ENCODE peak calls at places on chromosomes 16 and 17, in five cellular contexts. R is AG04450, L is cardiac muscle cell, A is Peyer's patch, F is adrenal gland. C is an unnamed sample.

GRCh38 chr16:77729951-77730350 is 7.6 kb downstream of the NUDT7 start:
- DNase-seq in F (no peak), R (no peak), L (no peak), A (no peak), C (no peak)

GRCh38 chr17:4480929-4481898 is 17.5 kb upstream of the SPNS2 start:
- DNase-seq in R (no peak), A (peak; percentile 41), F (no peak), L (no peak), C (no peak)

GRCh38 chr16:73192227-73192894 is 144.4 kb upstream of the ZFHX3 start:
- DNase-seq in F (no peak), R (no peak), A (no peak), L (no peak), C (no peak)

GRCh38 chr16:56226187-56226586 is 34.9 kb downstream of the GNAO1 start:
- DNase-seq in L (no peak), F (no peak), R (no peak), A (no peak), C (no peak)

GRCh38 chr17:34351041-34351575 is 5.2 kb upstream of the CCL13 start:
- DNase-seq in R (no peak), F (no peak), A (no peak), L (peak; percentile 71), C (no peak)

GRCh38 chr17:14334261-14334860 is 33.5 kb downstream of the HS3ST3B1 start:
- DNase-seq in R (no peak), F (no peak), A (no peak), L (peak; percentile 75), C (no peak)

GRCh38 chr16:21963887-21964286 is 10.7 kb downstream of the UQCRC2 start:
- DNase-seq in F (no peak), R (no peak), L (no peak), A (no peak), C (no peak)

GRCh38 chr16:28312327-28312726 is 20.0 kb downstream of the SBK1 start:
- DNase-seq in F (no peak), A (no peak), R (no peak), L (no peak), C (no peak)

GRCh38 chr16:57594531-57595031 is 33.8 kb upstream of the ADGRG1 start:
- DNase-seq in A (no peak), R (no peak), F (no peak), L (no peak), C (no peak)

GRCh38 chr16:61862756-61863155 is 173.5 kb downstream of the CDH8 start:
- DNase-seq in A (no peak), F (no peak), L (no peak), R (no peak), C (no peak)

GRCh38 chr16:58843675-58844074 is 109.6 kb upstream of the GOT2 start:
- DNase-seq in A (no peak), F (no peak), L (peak; percentile 9), R (no peak), C (no peak)

GRCh38 chr16:55437627-55438026 is 41.4 kb upstream of the MMP2 start:
- DNase-seq in R (no peak), A (no peak), F (no peak), L (peak; percentile 62), C (no peak)

GRCh38 chr17:2392252-2393183 is 8.3 kb downstream of the MNT start:
- DNase-seq in A (peak; percentile 97), R (peak; percentile 90), L (peak; percentile 98), F (peak; percentile 94), C (peak; percentile 95)

GRCh38 chr17:32697728-32698625 is 178.9 kb downstream of the MYO1D start:
- DNase-seq in F (no peak), R (no peak), L (no peak), A (no peak), C (no peak)

GRCh38 chr16:48367443-48368049 is 17.7 kb downstream of the SIAH1 start:
- DNase-seq in L (no peak), R (no peak), F (no peak), A (no peak), C (no peak)

GRCh38 chr17:61011269-61011668 is 333.6 kb downstream of the BCAS3 start:
- DNase-seq in R (no peak), A (no peak), L (no peak), F (no peak), C (no peak)

GRCh38 chr17:50452627-50453300 is 15.9 kb downstream of the CHAD start:
- DNase-seq in L (no peak), F (no peak), A (no peak), R (no peak), C (no peak)

GRCh38 chr17:34703533-34703932 is 124.2 kb downstream of the TMEM132E start:
- DNase-seq in A (no peak), L (peak; percentile 58), R (peak; percentile 6), F (peak; percentile 31), C (no peak)

GRCh38 chr16:11972128-11972527 is 4.4 kb upstream of the SNX29 start:
- DNase-seq in R (no peak), L (peak; percentile 38), A (no peak), F (peak; percentile 33), C (no peak)

GRCh38 chr16:8620535-8620934 is 963 bp upstream of the METTL22 start:
- DNase-seq in L (no peak), A (no peak), F (no peak), R (no peak), C (no peak)

GRCh38 chr16:8619671-8620370 is 1.7 kb upstream of the METTL22 start:
- DNase-seq in L (no peak), A (no peak), F (no peak), R (no peak), C (no peak)

GRCh38 chr16:8621572-8622314 is at the start of gene METTL22:
- DNase-seq in F (peak; percentile 88), R (peak; percentile 56), A (peak; percentile 86), L (peak; percentile 91), C (peak; percentile 89)

GRCh38 chr16:8622315-8622656 is 788 bp downstream of the METTL22 start:
- DNase-seq in F (no peak), L (no peak), R (no peak), A (no peak), C (no peak)

GRCh38 chr16:8621221-8621571 is 302 bp upstream of the METTL22 start:
- DNase-seq in A (no peak), F (no peak), R (no peak), L (no peak), C (no peak)
- H3K27ac ChIP-seq in A (peak overlapping the region; percentile 55), F (no peak overlapping the region), R (no peak overlapping the region), L (peak overlapping the region; percentile 94), C (no peak overlapping the region)

GRCh38 chr17:37274432-37274831 is 101.4 kb upstream of the C17orf78 start:
- DNase-seq in L (no peak), F (no peak), R (no peak), A (no peak), C (no peak)
- H3K27ac ChIP-seq in L (peak overlapping the region; percentile 36), F (no peak overlapping the region), R (no peak overlapping the region), A (no peak overlapping the region), C (no peak overlapping the region)

DNA sequence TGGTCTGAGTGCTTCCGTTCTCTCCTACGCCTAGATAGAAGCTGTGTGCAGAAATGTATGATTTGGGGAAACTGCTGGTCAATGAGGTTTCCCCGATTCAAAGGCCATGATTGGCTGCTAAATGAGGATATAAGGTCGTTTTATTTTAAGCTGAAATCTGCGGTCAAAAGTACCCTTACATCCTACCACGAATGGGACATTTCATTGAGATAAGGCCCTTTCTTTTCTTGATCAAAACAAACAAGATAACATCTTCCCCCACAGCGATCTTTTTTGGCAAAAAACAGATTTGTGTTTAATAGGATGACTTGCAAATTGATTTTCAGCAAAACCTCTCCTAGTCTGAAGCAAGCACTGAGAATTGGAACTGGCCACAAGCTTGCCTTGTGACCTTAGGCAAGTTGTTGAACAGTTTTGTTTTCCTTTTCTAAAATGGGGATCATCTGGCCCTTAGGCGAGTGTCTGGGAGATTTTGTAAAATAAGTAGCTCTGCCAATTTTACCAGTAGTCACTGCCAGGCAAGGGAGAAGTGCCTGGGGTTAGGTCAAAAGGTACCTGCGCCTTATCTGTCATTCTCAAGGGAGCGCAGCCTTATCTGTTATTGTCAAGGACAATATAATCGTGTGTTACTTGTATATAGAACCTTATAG is 635 bp downstream of the SCPEP1 start:
- DNase-seq in F (peak; percentile 48), R (no peak), L (peak; percentile 17), A (no peak), C (no peak)
- H3K27ac ChIP-seq in F (peak overlapping the region; percentile 16), R (no peak overlapping the region), L (no peak overlapping the region), A (peak overlapping the region; percentile 44), C (no peak overlapping the region)

GRCh38 chr17:72616457-72616856 is 476.0 kb downstream of the SLC39A11 start:
- DNase-seq in L (no peak), A (no peak), R (no peak), F (no peak), C (no peak)
- H3K27ac ChIP-seq in L (no peak overlapping the region), A (no peak overlapping the region), R (no peak overlapping the region), F (no peak overlapping the region), C (no peak overlapping the region)

GRCh38 chr17:48149174-48150106 is 41.9 kb downstream of the SNX11 start:
- DNase-seq in A (no peak), R (no peak), L (peak; percentile 28), F (no peak), C (no peak)
- H3K27ac ChIP-seq in A (no peak overlapping the region), R (no peak overlapping the region), L (no peak overlapping the region), F (no peak overlapping the region), C (no peak overlapping the region)

GRCh38 chr17:64151016-64151368 is 21.0 kb upstream of the ERN1 start:
- DNase-seq in L (no peak), A (no peak), R (no peak), F (no peak), C (no peak)
- H3K27ac ChIP-seq in L (no peak overlapping the region), A (no peak overlapping the region), R (no peak overlapping the region), F (peak overlapping the region; percentile 61), C (no peak overlapping the region)

DNA sequence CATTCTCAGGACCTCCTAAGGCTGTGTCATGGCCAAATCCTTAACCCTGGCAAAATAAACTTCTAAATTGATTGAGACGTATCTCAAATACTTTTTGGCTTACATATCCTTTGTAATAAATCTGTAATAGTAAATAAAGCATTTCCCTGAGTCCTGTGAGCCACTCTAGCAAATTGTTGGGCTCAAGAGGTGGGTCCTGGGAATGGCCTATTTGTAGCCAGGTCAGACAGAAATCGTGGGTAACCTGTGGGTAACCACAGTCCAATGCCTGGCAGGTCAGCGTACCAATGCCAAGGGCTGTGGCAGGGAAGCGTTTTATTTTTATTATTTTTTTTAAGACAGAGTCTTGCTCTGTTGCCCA is 12.0 kb upstream of the UBE2I start:
- DNase-seq in R (no peak), F (no peak), A (no peak), L (no peak), C (no peak)
- H3K27ac ChIP-seq in R (no peak overlapping the region), F (no peak overlapping the region), A (peak overlapping the region; percentile 80), L (peak overlapping the region; percentile 81), C (no peak overlapping the region)

C was measured in caudate nucleus.